ENCODE peak calls at places on chromosomes 7 and 10, in six cellular contexts. One of them, this sample, is unnamed.

GRCh38 chr10:88108115-88108610 is 244.7 kb downstream of the PTEN start:
- DNase-seq in tibial nerve: no peak
- DNase-seq in K562: no peak
- DNase-seq in ovary: no peak
- DNase-seq in GM12878: peak; percentile 94
- DNase-seq in transverse colon: no peak
- DNase-seq in this sample: peak; percentile 36

GRCh38 chr7:116354546-116355422 is 144.4 kb downstream of the TES start:
- DNase-seq in K562: no peak
- DNase-seq in ovary: peak; percentile 74
- DNase-seq in tibial nerve: no peak
- DNase-seq in GM12878: no peak
- DNase-seq in transverse colon: peak; percentile 28
- DNase-seq in this sample: peak; percentile 97

GRCh38 chr7:156515911-156516790 is 124.4 kb upstream of the RNF32 start:
- DNase-seq in ovary: no peak
- DNase-seq in transverse colon: peak; percentile 26
- DNase-seq in GM12878: no peak
- DNase-seq in tibial nerve: no peak
- DNase-seq in K562: no peak
- DNase-seq in this sample: no peak

GRCh38 chr7:134750083-134751062 is 29.1 kb upstream of the CALD1 start:
- DNase-seq in ovary: peak; percentile 45
- DNase-seq in K562: peak; percentile 90
- DNase-seq in GM12878: no peak
- DNase-seq in tibial nerve: peak; percentile 30
- DNase-seq in transverse colon: peak; percentile 44
- DNase-seq in this sample: peak; percentile 35

GRCh38 chr7:159033473-159033825 is 111.2 kb downstream of the VIPR2 start:
- DNase-seq in GM12878: no peak
- DNase-seq in tibial nerve: no peak
- DNase-seq in K562: no peak
- DNase-seq in transverse colon: no peak
- DNase-seq in ovary: no peak
- DNase-seq in this sample: no peak

GRCh38 chr10:32210306-32211045 is 136.5 kb downstream of the EPC1 start:
- DNase-seq in ovary: no peak
- DNase-seq in tibial nerve: no peak
- DNase-seq in GM12878: no peak
- DNase-seq in K562: peak; percentile 17
- DNase-seq in transverse colon: peak; percentile 24
- DNase-seq in this sample: peak; percentile 78

GRCh38 chr7:87116315-87116714 is 35.9 kb upstream of the DMTF1 start:
- DNase-seq in tibial nerve: no peak
- DNase-seq in K562: no peak
- DNase-seq in transverse colon: no peak
- DNase-seq in ovary: no peak
- DNase-seq in GM12878: no peak
- DNase-seq in this sample: no peak

GRCh38 chr7:10128748-10129147 is 844.9 kb upstream of the PHF14 start:
- DNase-seq in K562: no peak
- DNase-seq in transverse colon: no peak
- DNase-seq in GM12878: no peak
- DNase-seq in tibial nerve: no peak
- DNase-seq in ovary: no peak
- DNase-seq in this sample: no peak

GRCh38 chr10:43846187-43846680 is 197.6 kb upstream of the ZNF32 start:
- DNase-seq in GM12878: peak; percentile 4
- DNase-seq in tibial nerve: no peak
- DNase-seq in transverse colon: no peak
- DNase-seq in ovary: no peak
- DNase-seq in K562: no peak
- DNase-seq in this sample: no peak

GRCh38 chr10:27723436-27723835 is 22.2 kb downstream of the MKX start:
- DNase-seq in GM12878: no peak
- DNase-seq in transverse colon: no peak
- DNase-seq in ovary: no peak
- DNase-seq in K562: no peak
- DNase-seq in tibial nerve: no peak
- DNase-seq in this sample: no peak

GRCh38 chr10:12097791-12098190 is 29.0 kb downstream of the DHTKD1 start:
- DNase-seq in K562: no peak
- DNase-seq in ovary: no peak
- DNase-seq in GM12878: no peak
- DNase-seq in tibial nerve: no peak
- DNase-seq in transverse colon: peak; percentile 32
- DNase-seq in this sample: no peak

GRCh38 chr7:33650828-33651227 is 254.5 kb upstream of the BMPER start:
- DNase-seq in GM12878: no peak
- DNase-seq in tibial nerve: no peak
- DNase-seq in ovary: no peak
- DNase-seq in K562: no peak
- DNase-seq in transverse colon: no peak
- DNase-seq in this sample: no peak

GRCh38 chr7:105285118-105285874 is 103.4 kb downstream of the SRPK2 start:
- DNase-seq in GM12878: no peak
- DNase-seq in tibial nerve: no peak
- DNase-seq in K562: no peak
- DNase-seq in ovary: no peak
- DNase-seq in transverse colon: no peak
- DNase-seq in this sample: no peak

GRCh38 chr7:92253251-92253650 is 7.5 kb downstream of the ANKIB1 start:
- DNase-seq in K562: no peak
- DNase-seq in tibial nerve: no peak
- DNase-seq in transverse colon: no peak
- DNase-seq in ovary: no peak
- DNase-seq in GM12878: no peak
- DNase-seq in this sample: no peak

GRCh38 chr7:24328050-24328449 is 44.1 kb downstream of the NPY start:
- DNase-seq in tibial nerve: no peak
- DNase-seq in GM12878: no peak
- DNase-seq in K562: no peak
- DNase-seq in ovary: no peak
- DNase-seq in transverse colon: no peak
- DNase-seq in this sample: no peak

GRCh38 chr10:29546773-29547313 is 87.9 kb downstream of the SVIL start:
- DNase-seq in K562: no peak
- DNase-seq in ovary: no peak
- DNase-seq in tibial nerve: no peak
- DNase-seq in transverse colon: no peak
- DNase-seq in GM12878: no peak
- DNase-seq in this sample: no peak

GRCh38 chr7:123594813-123595241 is 6.8 kb upstream of the ASB15 start:
- DNase-seq in GM12878: no peak
- DNase-seq in transverse colon: peak; percentile 26
- DNase-seq in tibial nerve: no peak
- DNase-seq in ovary: no peak
- DNase-seq in K562: no peak
- DNase-seq in this sample: no peak

DNA sequence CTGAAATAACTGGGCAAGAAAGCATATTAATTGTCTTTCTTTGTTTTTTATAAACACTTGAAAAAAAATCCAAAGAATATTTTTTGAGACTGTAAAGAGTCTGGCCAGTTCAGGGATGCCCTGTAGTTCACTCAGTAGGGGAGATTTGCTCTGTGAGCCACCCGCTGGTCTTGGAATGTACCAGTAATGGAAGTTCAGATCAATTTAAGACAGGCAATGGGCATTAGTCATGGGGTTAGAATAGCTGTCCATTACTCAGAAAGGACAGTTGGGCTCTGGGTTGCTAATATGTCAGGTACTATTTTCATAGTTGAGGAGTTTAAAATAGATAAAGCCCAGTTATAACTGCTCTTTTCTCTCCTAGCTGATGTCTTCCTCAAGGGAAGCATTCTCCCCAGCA is 38.7 kb downstream of the A1CF start:
- DNase-seq in ovary: no peak
- DNase-seq in tibial nerve: no peak
- DNase-seq in K562: no peak
- DNase-seq in transverse colon: no peak
- DNase-seq in GM12878: no peak
- DNase-seq in this sample: peak; percentile 9
- TF ChIP-seq EP300 in ovary: no peak
- TF ChIP-seq EP300 in tibial nerve: no peak
- TF ChIP-seq EP300 in K562: no peak
- TF ChIP-seq EP300 in transverse colon: no peak
- TF ChIP-seq EP300 in GM12878: no peak
- TF ChIP-seq EP300 in this sample: no peak

DNA sequence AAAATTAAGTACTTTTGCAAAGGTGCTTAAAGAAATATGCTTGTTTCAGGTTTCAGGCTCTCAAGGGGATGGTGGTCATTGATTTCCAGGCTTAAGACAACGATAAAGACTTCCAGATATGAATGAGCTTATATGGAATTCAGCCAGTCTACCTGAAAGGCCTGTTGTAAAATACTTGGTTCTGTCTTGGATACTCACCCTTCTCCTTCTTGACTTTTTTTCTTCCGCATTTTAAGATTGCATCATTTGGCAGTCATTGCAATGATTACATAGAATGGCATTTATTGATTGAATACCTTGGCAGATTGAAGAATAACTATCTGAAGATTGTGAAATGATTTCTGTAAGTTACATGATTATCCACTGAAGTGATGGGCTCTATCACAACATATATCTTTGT is 696.3 kb downstream of the INHBA start:
- DNase-seq in ovary: no peak
- DNase-seq in tibial nerve: no peak
- DNase-seq in transverse colon: no peak
- DNase-seq in GM12878: no peak
- DNase-seq in K562: no peak
- DNase-seq in this sample: no peak
- TF ChIP-seq EP300 in ovary: no peak
- TF ChIP-seq EP300 in tibial nerve: no peak
- TF ChIP-seq EP300 in transverse colon: no peak
- TF ChIP-seq EP300 in GM12878: no peak
- TF ChIP-seq EP300 in K562: no peak
- TF ChIP-seq EP300 in this sample: no peak

GRCh38 chr7:129865093-129865931 is 87.4 kb downstream of the UBE2H start:
- DNase-seq in transverse colon: no peak
- DNase-seq in K562: no peak
- DNase-seq in ovary: no peak
- DNase-seq in GM12878: no peak
- DNase-seq in tibial nerve: no peak
- DNase-seq in this sample: no peak
- TF ChIP-seq EP300 in transverse colon: no peak
- TF ChIP-seq EP300 in K562: peak; percentile 59
- TF ChIP-seq EP300 in ovary: no peak
- TF ChIP-seq EP300 in GM12878: no peak
- TF ChIP-seq EP300 in tibial nerve: no peak
- TF ChIP-seq EP300 in this sample: no peak

GRCh38 chr7:47291461-47292051 is 290.4 kb downstream of the TNS3 start:
- DNase-seq in K562: no peak
- DNase-seq in transverse colon: no peak
- DNase-seq in ovary: no peak
- DNase-seq in tibial nerve: no peak
- DNase-seq in GM12878: peak; percentile 50
- DNase-seq in this sample: peak; percentile 56
- TF ChIP-seq EP300 in K562: no peak
- TF ChIP-seq EP300 in transverse colon: no peak
- TF ChIP-seq EP300 in ovary: no peak
- TF ChIP-seq EP300 in tibial nerve: no peak
- TF ChIP-seq EP300 in GM12878: no peak
- TF ChIP-seq EP300 in this sample: no peak

DNA sequence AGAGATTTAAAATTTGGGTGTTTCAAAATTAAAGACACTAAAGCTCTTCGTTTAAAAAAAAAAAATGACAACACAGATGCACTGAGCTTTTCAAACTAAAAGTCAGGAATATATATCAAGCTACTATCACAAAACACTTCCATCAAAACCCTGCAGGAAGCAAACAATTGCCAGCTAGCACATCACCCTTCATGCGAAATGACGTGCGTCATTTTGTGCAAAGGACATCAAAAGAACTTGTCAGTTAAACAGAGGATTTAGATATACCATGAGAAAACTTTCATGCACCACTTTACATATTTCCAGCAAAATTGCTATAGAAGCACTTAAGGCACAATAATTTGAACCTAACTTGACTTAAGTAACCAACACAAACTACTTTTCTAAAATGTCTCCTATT is 264.7 kb downstream of the GRM8 start:
- DNase-seq in tibial nerve: no peak
- DNase-seq in ovary: no peak
- DNase-seq in GM12878: no peak
- DNase-seq in K562: no peak
- DNase-seq in transverse colon: no peak
- DNase-seq in this sample: no peak
- TF ChIP-seq EP300 in tibial nerve: no peak
- TF ChIP-seq EP300 in ovary: no peak
- TF ChIP-seq EP300 in GM12878: no peak
- TF ChIP-seq EP300 in K562: no peak
- TF ChIP-seq EP300 in transverse colon: no peak
- TF ChIP-seq EP300 in this sample: no peak

GRCh38 chr7:22430457-22430856 is 69.5 kb downstream of the STEAP1B start:
- DNase-seq in ovary: no peak
- DNase-seq in transverse colon: no peak
- DNase-seq in K562: no peak
- DNase-seq in tibial nerve: no peak
- DNase-seq in GM12878: no peak
- DNase-seq in this sample: no peak

GRCh38 chr7:22435720-22436119 is 64.3 kb downstream of the STEAP1B start:
- DNase-seq in tibial nerve: no peak
- DNase-seq in ovary: no peak
- DNase-seq in GM12878: no peak
- DNase-seq in K562: no peak
- DNase-seq in transverse colon: no peak
- DNase-seq in this sample: no peak

GRCh38 chr7:22432203-22432718 is 67.7 kb downstream of the STEAP1B start:
- DNase-seq in K562: no peak
- DNase-seq in transverse colon: no peak
- DNase-seq in ovary: no peak
- DNase-seq in GM12878: no peak
- DNase-seq in tibial nerve: no peak
- DNase-seq in this sample: no peak

GRCh38 chr7:22435105-22435504 is 64.9 kb downstream of the STEAP1B start:
- DNase-seq in GM12878: peak; percentile 68
- DNase-seq in transverse colon: no peak
- DNase-seq in ovary: no peak
- DNase-seq in tibial nerve: no peak
- DNase-seq in K562: no peak
- DNase-seq in this sample: no peak

DNA sequence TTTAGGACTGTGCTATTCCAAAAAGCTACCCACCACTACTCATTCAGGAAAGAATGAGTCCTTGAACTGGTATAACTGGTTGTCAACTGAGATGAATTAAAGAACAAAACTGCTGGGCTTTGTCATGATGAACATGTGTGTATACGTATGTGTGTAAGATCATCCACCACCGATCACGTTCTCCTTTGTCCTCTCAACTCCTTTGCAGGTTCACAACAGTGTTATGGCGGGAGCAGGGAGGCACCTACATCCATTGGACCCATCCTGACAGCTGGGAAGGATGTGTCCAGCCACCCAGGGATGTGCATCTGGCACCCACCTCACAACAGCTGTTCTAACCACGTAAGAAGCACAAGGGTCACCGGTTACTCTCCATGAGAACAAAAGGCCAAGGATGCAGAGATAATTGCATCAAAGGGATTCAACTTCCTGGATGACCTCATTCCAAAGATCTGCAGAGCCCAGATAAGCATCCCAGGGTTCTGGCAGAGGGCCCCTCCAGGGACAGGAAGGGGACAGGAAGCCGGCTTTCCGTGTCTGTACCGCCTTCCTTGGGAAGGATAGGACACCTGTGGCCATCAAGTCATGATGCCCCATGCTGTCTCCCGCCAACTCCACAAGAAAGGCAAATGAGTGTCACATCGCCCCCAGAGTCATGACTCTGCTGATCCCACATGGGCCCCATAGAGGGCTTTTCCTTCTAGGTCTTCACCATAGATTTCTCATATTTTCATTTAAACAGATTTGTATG is 66.1 kb downstream of the STEAP1B start:
- DNase-seq in K562: peak; percentile 71
- DNase-seq in GM12878: no peak
- DNase-seq in ovary: no peak
- DNase-seq in transverse colon: no peak
- DNase-seq in tibial nerve: no peak
- DNase-seq in this sample: no peak
- TF ChIP-seq EP300 in K562: peak; percentile 95
- TF ChIP-seq EP300 in GM12878: no peak
- TF ChIP-seq EP300 in ovary: no peak
- TF ChIP-seq EP300 in transverse colon: no peak
- TF ChIP-seq EP300 in tibial nerve: no peak
- TF ChIP-seq EP300 in this sample: no peak